ENCODE peak calls at places on chromosomes 3 and 15, in four cellular contexts. I, M, G and H are unnamed samples.

GRCh38 chr3:165210132-165210531 is 13.9 kb upstream of the SLITRK3 start:
- DNase-seq in G (no peak), M (no peak), I (no peak), H (no peak)

GRCh38 chr3:6260551-6261191 is 600.2 kb upstream of the GRM7 start:
- DNase-seq in I (no peak), M (no peak), G (peak; percentile 40), H (no peak)

GRCh38 chr15:43789409-43789808 is 2.7 kb upstream of the SERF2 start:
- DNase-seq in G (peak; percentile 30), I (no peak), M (no peak), H (no peak)

GRCh38 chr15:70039917-70040316 is 57.8 kb downstream of the TLE3 start:
- DNase-seq in I (no peak), M (no peak), G (no peak), H (no peak)

GRCh38 chr3:195096053-195096452 is 174.9 kb downstream of the XXYLT1 start:
- DNase-seq in G (no peak), M (no peak), I (no peak), H (no peak)

GRCh38 chr3:140377644-140378043 is 300.2 kb upstream of the TRIM42 start:
- DNase-seq in G (no peak), I (no peak), M (peak; percentile 8), H (no peak)

GRCh38 chr15:82909080-82909815 is 43.3 kb downstream of the HOMER2 start:
- DNase-seq in M (no peak), I (no peak), G (no peak), H (no peak)

GRCh38 chr15:98889930-98890695 is 117.5 kb downstream of the PGPEP1L start:
- DNase-seq in G (no peak), M (peak; percentile 60), I (peak; percentile 95), H (no peak)

GRCh38 chr3:46615976-46616375 is 3.7 kb downstream of the FAM240A start:
- DNase-seq in M (no peak), I (no peak), G (no peak), H (no peak)

GRCh38 chr3:125589743-125590142 is 5.6 kb downstream of the OSBPL11 start:
- DNase-seq in I (no peak), M (no peak), G (no peak), H (no peak)

GRCh38 chr3:50268703-50269451 is at the start of gene SEMA3B:
- DNase-seq in G (no peak), I (no peak), M (no peak), H (no peak)

GRCh38 chr3:153980252-153980590 is 141.0 kb upstream of the ARHGEF26 start:
- DNase-seq in M (no peak), I (no peak), G (no peak), H (peak; percentile 73)

GRCh38 chr3:132722165-132723023 is at the start of gene NPHP3:
- DNase-seq in G (peak; percentile 67), M (peak; percentile 93), I (peak; percentile 96), H (peak; percentile 93)

GRCh38 chr3:132723024-132723462 is 834 bp upstream of the NPHP3 start:
- DNase-seq in M (no peak), I (no peak), G (no peak), H (no peak)

GRCh38 chr3:132723551-132723950 is 1.3 kb upstream of the NPHP3 start:
- DNase-seq in G (no peak), M (no peak), I (peak; percentile 28), H (no peak)

GRCh38 chr3:132730891-132731580 is 8.8 kb upstream of the NPHP3 start:
- DNase-seq in I (peak; percentile 57), G (no peak), M (peak; percentile 61), H (no peak)

GRCh38 chr3:132726341-132726823 is 4.2 kb upstream of the NPHP3 start:
- DNase-seq in I (peak; percentile 22), G (no peak), M (peak; percentile 68), H (peak; percentile 13)
- TF ChIP-seq FOS in I (no peak), G (no peak), M (no peak), H (no peak)

GRCh38 chr3:171001957-171002694 is 24.4 kb downstream of the SLC2A2 start:
- DNase-seq in M (peak; percentile 10), I (peak; percentile 66), G (peak; percentile 13), H (no peak)
- TF ChIP-seq FOS in M (no peak), I (no peak), G (no peak), H (no peak)

DNA sequence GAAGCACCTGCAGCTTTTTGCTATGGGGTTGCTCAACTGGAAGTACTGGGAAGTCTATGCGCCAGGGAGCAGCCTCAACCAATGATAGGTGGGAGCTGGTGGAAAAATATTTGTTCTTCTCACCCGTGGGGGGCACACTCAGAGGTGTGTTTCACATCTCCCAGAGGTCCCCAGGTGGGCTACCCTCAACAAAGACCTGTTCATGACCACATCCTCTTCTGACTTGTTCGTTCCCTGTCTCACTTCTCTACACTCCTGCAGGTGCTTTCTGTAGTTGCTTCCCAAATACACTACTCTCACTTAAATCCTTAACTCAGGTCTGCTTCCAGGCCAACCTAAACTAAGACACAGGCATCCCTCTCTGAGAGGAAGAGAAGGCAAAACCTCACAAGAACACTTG is 3.7 kb downstream of the CAMP start:
- DNase-seq in M (no peak), G (no peak), I (no peak), H (no peak)
- TF ChIP-seq FOS in M (no peak), G (no peak), I (no peak), H (no peak)

GRCh38 chr3:70431906-70432305 is 119.5 kb upstream of the MDFIC2 start:
- DNase-seq in G (no peak), M (no peak), I (peak; percentile 59), H (no peak)

GRCh38 chr3:70433091-70433490 is 120.7 kb upstream of the MDFIC2 start:
- DNase-seq in G (no peak), M (no peak), I (peak; percentile 71), H (no peak)
- TF ChIP-seq FOS in G (no peak), M (no peak), I (no peak), H (no peak)

DNA sequence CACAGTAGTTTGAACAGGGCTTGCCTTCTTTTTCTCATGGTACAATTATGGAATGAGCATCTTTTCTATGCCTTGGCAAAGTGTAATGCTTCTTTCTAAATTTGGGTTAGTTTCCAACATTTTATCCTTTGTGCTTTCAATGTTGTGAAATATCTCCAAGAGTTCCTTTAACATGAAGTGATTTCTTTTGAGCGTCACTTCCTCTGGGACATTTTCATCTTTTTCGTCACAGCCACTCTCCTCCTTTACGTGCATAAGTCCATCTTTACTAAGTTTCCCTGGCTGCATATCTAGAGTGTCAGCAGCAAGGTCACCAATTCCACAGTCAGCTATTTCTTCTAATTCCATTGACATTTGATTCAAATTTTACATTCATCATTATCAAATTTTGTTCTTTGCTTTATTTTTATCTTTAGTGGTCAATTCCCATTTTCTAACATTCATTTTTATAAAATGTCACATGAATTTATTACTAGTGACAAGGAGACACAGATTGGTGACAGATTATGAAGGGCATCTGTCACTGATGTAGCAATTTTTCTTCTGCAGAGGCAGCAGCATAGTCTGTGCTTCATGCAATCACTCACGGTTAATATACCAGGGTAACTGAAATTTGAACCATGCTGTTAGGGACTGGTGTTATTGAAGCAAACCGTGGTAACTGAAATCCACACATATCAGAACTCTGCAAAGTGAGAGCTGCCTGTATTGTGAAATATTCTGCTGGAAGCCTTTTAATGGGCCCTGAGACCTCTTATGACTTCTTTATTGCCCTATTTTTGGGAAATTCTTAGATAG is 126.5 kb upstream of the THBS1 start:
- DNase-seq in G (no peak), I (peak; percentile 50), M (no peak), H (no peak)
- TF ChIP-seq FOS in G (no peak), I (no peak), M (no peak), H (no peak)

DNA sequence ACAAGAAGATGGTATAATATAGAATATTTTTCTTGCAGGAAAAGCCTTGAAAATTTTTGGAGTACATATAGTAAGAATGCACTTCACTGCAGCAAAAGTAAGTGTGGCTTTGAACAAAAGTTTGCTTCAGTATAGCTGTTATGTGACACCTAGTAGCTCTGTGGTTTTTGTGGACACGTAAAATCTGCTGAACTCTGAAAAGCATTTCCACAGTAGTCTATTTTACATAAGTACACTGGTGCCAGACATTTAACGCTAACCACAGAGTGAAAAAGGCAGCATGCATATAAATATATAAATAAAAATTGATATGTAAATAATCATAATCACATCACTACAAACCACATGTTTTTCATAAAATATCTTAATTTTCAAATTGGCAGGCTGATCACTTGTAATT is 39.8 kb downstream of the CGGBP1 start:
- DNase-seq in M (no peak), I (no peak), G (no peak), H (no peak)
- TF ChIP-seq FOS in M (no peak), I (no peak), G (no peak), H (no peak)